ENCODE peak calls at places on chromosomes 2 and 18, in ten cellular contexts. V, P, I, D, C, B, Z, H, S and W are unnamed samples.
A peak's percentile ranks its signal among the peaks of the same experiment; 100 is the strongest.

GRCh38 chr2:210663574-210663973 is 107.2 kb downstream of the CPS1 start:
- DNase-seq in V (no peak), B (no peak), D (no peak), Z (no peak), P (peak; percentile 4), S (no peak), I (peak; percentile 3), C (no peak), H (no peak), W (no peak)

GRCh38 chr18:840080-840408 is 28.0 kb upstream of the YES1 start:
- DNase-seq in B (no peak), S (no peak), H (no peak), V (no peak), D (no peak), P (no peak), I (no peak), C (no peak), Z (no peak), W (no peak)

GRCh38 chr18:27165412-27165811 is 19.7 kb downstream of the CHST9 start:
- DNase-seq in V (no peak), H (no peak), Z (no peak), D (no peak), B (no peak), I (no peak), S (no peak), C (no peak), P (no peak), W (no peak)

GRCh38 chr2:240586919-240587800 is 626 bp downstream of the CAPN10 start:
- DNase-seq in C (peak; percentile 66), V (no peak), Z (no peak), S (peak; percentile 52), D (peak; percentile 79), P (peak; percentile 63), H (no peak), I (no peak), B (peak; percentile 65), W (peak; percentile 68)

GRCh38 chr2:42284019-42284418 is 77.0 kb downstream of the COX7A2L start:
- DNase-seq in D (no peak), I (no peak), P (no peak), S (no peak), B (no peak), V (no peak), Z (no peak), C (no peak), H (no peak), W (no peak)

GRCh38 chr2:127411609-127412370 is 6.4 kb upstream of the PROC start:
- DNase-seq in C (no peak), V (no peak), P (no peak), D (no peak), I (no peak), H (no peak), S (no peak), Z (peak; percentile 72), B (no peak), W (no peak)

GRCh38 chr2:208584387-208584965 is 177.9 kb downstream of the PTH2R start:
- DNase-seq in S (no peak), H (no peak), C (no peak), D (no peak), B (no peak), V (no peak), Z (no peak), P (no peak), I (no peak), W (no peak)

GRCh38 chr2:17273066-17273465 is 245.2 kb downstream of the RAD51AP2 start:
- DNase-seq in Z (no peak), H (no peak), D (no peak), I (no peak), B (no peak), C (no peak), S (no peak), V (no peak), P (no peak), W (no peak)

GRCh38 chr18:62828852-62829251 is 113.5 kb downstream of the PHLPP1 start:
- DNase-seq in S (no peak), I (no peak), Z (no peak), P (peak; percentile 25), B (no peak), V (no peak), C (no peak), H (no peak), D (no peak), W (no peak)

GRCh38 chr2:211745295-211746097 is 793.1 kb downstream of the ERBB4 start:
- DNase-seq in I (peak; percentile 56), Z (no peak), C (peak; percentile 70), S (peak; percentile 56), H (peak; percentile 15), V (no peak), B (peak; percentile 29), P (peak; percentile 34), D (no peak), W (peak; percentile 55)

DNA sequence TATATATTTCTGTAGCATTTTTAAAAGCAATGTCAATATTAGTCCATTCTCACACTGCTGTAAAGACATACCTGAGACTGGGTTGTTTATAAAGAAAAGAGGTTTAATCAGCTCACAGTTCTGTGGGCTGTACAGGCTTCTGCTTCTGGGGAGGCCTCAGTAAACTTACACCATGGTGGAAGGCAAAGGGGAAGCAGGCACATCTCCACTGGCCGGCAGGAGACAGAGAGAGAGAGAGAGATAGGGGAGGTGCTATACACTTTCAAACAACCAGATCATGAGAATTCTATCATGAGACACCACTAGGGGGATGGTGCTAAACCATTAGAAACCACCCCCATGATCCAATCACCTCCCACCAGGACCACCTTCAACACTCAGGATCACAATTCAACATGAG is 43.1 kb downstream of the CHMP3 start:
- DNase-seq in I (no peak), H (no peak), P (no peak), D (no peak), V (no peak), S (no peak), Z (no peak), C (no peak), B (no peak), W (no peak)
- TF ChIP-seq CTCF in I (no peak), H (no peak), P (no peak), D (no peak), V (no peak), S (no peak), Z (peak; percentile 15), C (no peak), B (no peak), W (no peak)

DNA sequence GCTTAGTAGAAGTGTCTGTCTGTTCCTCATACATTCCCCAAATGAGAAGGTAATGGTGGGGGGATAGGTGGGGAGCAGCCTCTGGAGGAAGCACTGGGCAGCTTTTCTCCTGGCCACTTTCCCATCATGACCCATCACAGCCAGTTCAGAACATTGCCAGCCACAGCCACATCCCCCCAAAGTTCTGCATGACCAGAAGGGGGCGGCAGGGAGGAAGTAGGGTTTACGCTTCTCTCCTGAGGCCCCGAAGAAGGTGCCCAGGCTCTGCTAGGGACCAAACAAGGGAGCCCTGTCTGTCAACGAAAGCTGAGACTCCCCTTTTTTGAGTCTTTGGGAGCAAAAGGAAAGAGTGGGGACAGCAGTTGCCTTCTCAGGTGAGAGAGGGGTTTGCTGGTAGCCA is 7.7 kb downstream of the IGFBP5 start:
- DNase-seq in V (no peak), D (peak; percentile 39), C (peak; percentile 26), P (no peak), S (no peak), B (no peak), Z (no peak), H (no peak), I (no peak), W (no peak)
- TF ChIP-seq CTCF in V (no peak), D (peak; percentile 29), C (peak; percentile 39), P (peak; percentile 24), S (no peak), B (no peak), Z (peak; percentile 35), H (peak; percentile 52), I (no peak), W (no peak)

GRCh38 chr2:74269667-74270066 is 71.3 kb downstream of the MTHFD2 start:
- DNase-seq in D (no peak), Z (no peak), V (no peak), C (no peak), S (no peak), B (no peak), P (no peak), H (no peak), I (no peak), W (no peak)

GRCh38 chr2:74261204-74261864 is 62.9 kb downstream of the MTHFD2 start:
- DNase-seq in H (no peak), Z (no peak), B (peak; percentile 50), P (peak; percentile 76), S (peak; percentile 25), V (no peak), C (no peak), I (peak; percentile 71), D (no peak), W (no peak)

GRCh38 chr2:74262681-74263080 is 64.3 kb downstream of the MTHFD2 start:
- DNase-seq in Z (no peak), I (no peak), V (no peak), P (no peak), D (no peak), S (no peak), C (no peak), H (no peak), B (no peak), W (no peak)

GRCh38 chr2:74264281-74264680 is 65.9 kb downstream of the MTHFD2 start:
- DNase-seq in B (no peak), C (no peak), S (peak; percentile 44), H (no peak), P (no peak), D (no peak), I (no peak), V (no peak), Z (no peak), W (no peak)

DNA sequence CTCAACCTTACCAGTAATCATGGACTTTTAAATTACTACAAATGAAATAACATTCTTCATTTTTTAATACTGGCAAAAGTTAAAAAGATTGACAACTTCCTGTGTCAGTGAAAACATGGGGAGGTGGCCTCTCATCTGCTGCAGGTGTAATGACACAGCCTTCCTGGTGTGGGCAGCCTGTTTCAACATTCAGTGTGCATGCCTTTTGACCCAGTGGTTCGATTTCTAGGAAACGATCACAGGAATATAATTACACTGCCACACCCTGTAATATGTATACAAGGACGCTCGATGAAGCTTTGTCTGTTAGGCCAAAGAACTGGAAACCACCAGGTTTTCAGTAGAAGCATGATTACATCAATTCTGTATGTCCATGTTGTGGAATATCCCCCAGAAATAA is 68.7 kb downstream of the MTHFD2 start:
- DNase-seq in B (peak; percentile 79), Z (no peak), C (peak; percentile 66), H (no peak), S (no peak), I (peak; percentile 59), V (no peak), D (no peak), P (no peak), W (peak; percentile 66)
- TF ChIP-seq CTCF in B (peak; percentile 84), Z (peak; percentile 30), C (peak; percentile 58), H (peak; percentile 66), S (no peak), I (peak; percentile 20), V (no peak), D (peak; percentile 49), P (no peak), W (peak; percentile 24)

DNA sequence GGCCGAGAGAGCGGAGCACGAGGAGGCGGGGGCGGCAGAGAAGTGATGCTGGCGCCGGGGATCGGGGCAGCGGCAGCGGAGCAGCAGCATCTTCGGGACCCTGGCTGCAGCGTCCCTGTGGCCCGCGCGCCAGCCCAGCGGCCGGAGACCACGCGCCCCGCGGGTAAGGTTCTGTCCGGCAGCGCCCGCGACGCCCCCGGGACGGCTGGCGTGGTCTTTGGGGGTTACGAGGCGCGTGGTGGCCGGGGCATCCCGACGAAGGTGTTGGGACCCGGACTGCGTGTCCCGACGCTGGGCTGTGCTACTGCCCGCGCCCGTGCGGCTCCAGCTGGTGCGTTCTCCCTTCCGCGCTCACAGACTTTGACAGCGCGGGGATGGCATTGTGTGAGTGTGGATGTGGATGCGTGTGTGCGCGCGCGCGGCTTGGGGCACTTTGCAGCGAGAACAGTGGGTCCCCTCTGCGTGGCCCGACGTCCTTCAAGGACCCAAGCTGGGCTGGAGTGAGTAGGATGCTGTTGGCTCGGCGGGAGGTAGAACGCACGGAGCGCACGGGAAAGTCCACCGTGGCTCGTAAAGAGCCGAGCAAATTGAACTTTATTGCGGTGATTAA is 405.0 kb downstream of the XIRP2 start:
- DNase-seq in Z (no peak), H (no peak), D (peak; percentile 64), P (peak; percentile 67), S (no peak), V (no peak), I (peak; percentile 2), B (peak; percentile 32), C (peak; percentile 8), W (peak; percentile 20)
- TF ChIP-seq CTCF in Z (no peak), H (no peak), D (no peak), P (no peak), S (no peak), V (no peak), I (no peak), B (no peak), C (no peak), W (no peak)